ENCODE peak calls at places on chromosome 21, in nine cellular contexts. One of them, this sample, is unnamed.

GRCh38 chr21:35540950-35541632 is 492.0 kb upstream of the RUNX1 start:
- DNase-seq in A673: no peak
- DNase-seq in testis: no peak
- DNase-seq in neuronal stem cell: no peak
- DNase-seq in cardiac muscle cell: peak; percentile 26
- DNase-seq in H9: no peak
- DNase-seq in PC-3: no peak
- DNase-seq in heart right ventricle: no peak
- DNase-seq in A549: no peak
- DNase-seq in this sample: no peak

GRCh38 chr21:32921632-32922230 is 104.0 kb upstream of the OLIG2 start:
- DNase-seq in H9: peak; percentile 60
- DNase-seq in A549: no peak
- DNase-seq in heart right ventricle: no peak
- DNase-seq in A673: peak; percentile 43
- DNase-seq in testis: peak; percentile 64
- DNase-seq in neuronal stem cell: no peak
- DNase-seq in cardiac muscle cell: no peak
- DNase-seq in PC-3: peak; percentile 41
- DNase-seq in this sample: no peak

GRCh38 chr21:25457411-25457810 is 149.9 kb downstream of the MRPL39 start:
- DNase-seq in heart right ventricle: no peak
- DNase-seq in A673: peak; percentile 11
- DNase-seq in H9: no peak
- DNase-seq in PC-3: peak; percentile 77
- DNase-seq in testis: no peak
- DNase-seq in neuronal stem cell: no peak
- DNase-seq in A549: no peak
- DNase-seq in cardiac muscle cell: peak; percentile 52
- DNase-seq in this sample: peak; percentile 80

GRCh38 chr21:26732442-26733221 is 112.6 kb downstream of the ADAMTS1 start:
- DNase-seq in testis: peak; percentile 72
- DNase-seq in neuronal stem cell: peak; percentile 23
- DNase-seq in cardiac muscle cell: peak; percentile 72
- DNase-seq in A673: peak; percentile 61
- DNase-seq in PC-3: peak; percentile 64
- DNase-seq in heart right ventricle: peak; percentile 24
- DNase-seq in A549: no peak
- DNase-seq in H9: peak; percentile 73
- DNase-seq in this sample: peak; percentile 32

GRCh38 chr21:21003701-21004100 is 5.5 kb downstream of the NCAM2 start:
- DNase-seq in testis: no peak
- DNase-seq in H9: peak; percentile 34
- DNase-seq in A673: peak; percentile 88
- DNase-seq in heart right ventricle: no peak
- DNase-seq in cardiac muscle cell: peak; percentile 57
- DNase-seq in neuronal stem cell: no peak
- DNase-seq in PC-3: peak; percentile 49
- DNase-seq in A549: no peak
- DNase-seq in this sample: peak; percentile 11

GRCh38 chr21:14215971-14216621 is at the start of gene RBM11:
- DNase-seq in heart right ventricle: peak; percentile 54
- DNase-seq in PC-3: peak; percentile 68
- DNase-seq in testis: peak; percentile 93
- DNase-seq in A673: peak; percentile 96
- DNase-seq in cardiac muscle cell: peak; percentile 52
- DNase-seq in neuronal stem cell: peak; percentile 82
- DNase-seq in H9: peak; percentile 83
- DNase-seq in A549: peak; percentile 2
- DNase-seq in this sample: peak; percentile 13

GRCh38 chr21:42830456-42831455 is 48.6 kb downstream of the WDR4 start:
- DNase-seq in A673: peak; percentile 43
- DNase-seq in cardiac muscle cell: no peak
- DNase-seq in heart right ventricle: no peak
- DNase-seq in neuronal stem cell: no peak
- DNase-seq in testis: no peak
- DNase-seq in PC-3: peak; percentile 19
- DNase-seq in H9: no peak
- DNase-seq in A549: no peak
- DNase-seq in this sample: no peak

GRCh38 chr21:27275294-27275927 is 308.5 kb upstream of the ADAMTS5 start:
- DNase-seq in cardiac muscle cell: peak; percentile 78
- DNase-seq in PC-3: peak; percentile 49
- DNase-seq in A673: no peak
- DNase-seq in H9: no peak
- DNase-seq in heart right ventricle: no peak
- DNase-seq in testis: no peak
- DNase-seq in neuronal stem cell: no peak
- DNase-seq in A549: no peak
- DNase-seq in this sample: peak; percentile 55

GRCh38 chr21:45256912-45257672 is 30.6 kb downstream of the POFUT2 start:
- DNase-seq in neuronal stem cell: no peak
- DNase-seq in A673: no peak
- DNase-seq in A549: no peak
- DNase-seq in PC-3: no peak
- DNase-seq in testis: no peak
- DNase-seq in cardiac muscle cell: peak; percentile 25
- DNase-seq in heart right ventricle: no peak
- DNase-seq in H9: peak; percentile 16
- DNase-seq in this sample: no peak

GRCh38 chr21:45254557-45254930 is 33.2 kb downstream of the POFUT2 start:
- DNase-seq in PC-3: no peak
- DNase-seq in heart right ventricle: no peak
- DNase-seq in testis: no peak
- DNase-seq in A549: no peak
- DNase-seq in A673: no peak
- DNase-seq in neuronal stem cell: no peak
- DNase-seq in cardiac muscle cell: no peak
- DNase-seq in H9: no peak
- DNase-seq in this sample: no peak

GRCh38 chr21:45255381-45256020 is 32.2 kb downstream of the POFUT2 start:
- DNase-seq in A673: no peak
- DNase-seq in A549: no peak
- DNase-seq in cardiac muscle cell: no peak
- DNase-seq in testis: no peak
- DNase-seq in PC-3: peak; percentile 53
- DNase-seq in heart right ventricle: no peak
- DNase-seq in H9: peak; percentile 26
- DNase-seq in neuronal stem cell: no peak
- DNase-seq in this sample: no peak

GRCh38 chr21:45257673-45258341 is 29.9 kb downstream of the POFUT2 start:
- DNase-seq in PC-3: no peak
- DNase-seq in A549: no peak
- DNase-seq in heart right ventricle: no peak
- DNase-seq in testis: no peak
- DNase-seq in cardiac muscle cell: no peak
- DNase-seq in H9: peak; percentile 48
- DNase-seq in A673: peak; percentile 39
- DNase-seq in neuronal stem cell: no peak
- DNase-seq in this sample: no peak

GRCh38 chr21:45256021-45256911 is 31.4 kb downstream of the POFUT2 start:
- DNase-seq in cardiac muscle cell: no peak
- DNase-seq in PC-3: no peak
- DNase-seq in H9: peak; percentile 19
- DNase-seq in A673: no peak
- DNase-seq in A549: no peak
- DNase-seq in heart right ventricle: no peak
- DNase-seq in neuronal stem cell: no peak
- DNase-seq in testis: no peak
- DNase-seq in this sample: no peak
- H3K27ac ChIP-seq in cardiac muscle cell: peak overlapping the region; percentile 94
- H3K27ac ChIP-seq in PC-3: no peak overlapping the region
- H3K27ac ChIP-seq in H9: no peak overlapping the region
- H3K27ac ChIP-seq in A673: no peak overlapping the region
- H3K27ac ChIP-seq in A549: no peak overlapping the region
- H3K27ac ChIP-seq in heart right ventricle: no peak overlapping the region
- H3K27ac ChIP-seq in neuronal stem cell: no peak overlapping the region
- H3K27ac ChIP-seq in testis: no peak overlapping the region
- H3K27ac ChIP-seq in this sample: no peak overlapping the region

DNA sequence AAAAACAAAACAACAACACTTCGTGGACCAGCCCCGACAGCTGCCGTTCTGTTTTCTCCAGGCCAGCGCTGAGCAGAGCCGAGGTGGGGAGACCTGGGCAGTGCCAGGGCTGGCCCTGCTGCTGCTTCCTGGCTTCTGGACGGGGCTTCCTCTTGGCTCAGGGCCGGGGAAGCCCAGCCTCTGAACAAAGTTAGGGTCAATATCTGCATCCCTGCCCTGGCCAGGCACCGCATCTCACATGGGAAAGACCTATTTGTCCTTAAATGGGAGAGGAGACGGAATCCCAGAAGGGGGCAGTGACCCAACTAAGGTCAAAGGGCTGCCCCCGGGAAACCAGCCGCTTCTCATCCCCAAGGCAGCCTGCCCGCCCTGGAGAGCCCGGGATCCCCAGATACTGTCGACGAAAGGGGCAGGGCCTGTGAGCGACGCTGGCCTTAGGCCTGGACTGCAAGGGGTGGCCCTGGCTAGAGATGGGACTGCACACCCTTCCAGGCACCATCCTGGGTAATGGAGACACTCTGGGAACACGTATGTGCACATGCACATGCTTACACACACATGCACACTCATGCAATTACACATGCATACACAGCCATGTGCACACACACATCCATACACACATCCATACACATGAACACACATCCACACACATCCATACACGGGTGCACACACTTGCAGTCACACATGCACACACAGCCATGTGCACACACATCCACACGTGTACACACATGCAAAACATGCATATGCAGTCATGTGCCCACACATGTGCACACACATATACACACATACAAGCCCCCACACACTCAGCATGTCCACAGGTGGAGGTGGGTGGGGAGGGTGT is 22.1 kb upstream of the POFUT2 start:
- DNase-seq in cardiac muscle cell: no peak
- DNase-seq in heart right ventricle: peak; percentile 35
- DNase-seq in PC-3: no peak
- DNase-seq in A549: no peak
- DNase-seq in A673: no peak
- DNase-seq in testis: no peak
- DNase-seq in neuronal stem cell: no peak
- DNase-seq in H9: no peak
- DNase-seq in this sample: no peak
- H3K27ac ChIP-seq in cardiac muscle cell: no peak overlapping the region
- H3K27ac ChIP-seq in heart right ventricle: peak overlapping the region; percentile 31
- H3K27ac ChIP-seq in PC-3: no peak overlapping the region
- H3K27ac ChIP-seq in A549: peak overlapping the region; percentile 69
- H3K27ac ChIP-seq in A673: no peak overlapping the region
- H3K27ac ChIP-seq in testis: peak overlapping the region; percentile 65
- H3K27ac ChIP-seq in neuronal stem cell: no peak overlapping the region
- H3K27ac ChIP-seq in H9: no peak overlapping the region
- H3K27ac ChIP-seq in this sample: no peak overlapping the region

GRCh38 chr21:45534591-45535331 is 7.5 kb downstream of the SLC19A1 start:
- DNase-seq in PC-3: no peak
- DNase-seq in cardiac muscle cell: peak; percentile 38
- DNase-seq in A549: no peak
- DNase-seq in A673: no peak
- DNase-seq in heart right ventricle: peak; percentile 81
- DNase-seq in neuronal stem cell: no peak
- DNase-seq in testis: peak; percentile 41
- DNase-seq in H9: no peak
- DNase-seq in this sample: no peak

GRCh38 chr21:45533731-45534571 is 8.3 kb downstream of the SLC19A1 start:
- DNase-seq in PC-3: no peak
- DNase-seq in neuronal stem cell: no peak
- DNase-seq in A549: no peak
- DNase-seq in A673: no peak
- DNase-seq in cardiac muscle cell: no peak
- DNase-seq in testis: no peak
- DNase-seq in H9: no peak
- DNase-seq in heart right ventricle: peak; percentile 35
- DNase-seq in this sample: no peak

GRCh38 chr21:45535341-45536081 is 6.7 kb downstream of the SLC19A1 start:
- DNase-seq in A673: no peak
- DNase-seq in heart right ventricle: peak; percentile 13
- DNase-seq in A549: no peak
- DNase-seq in neuronal stem cell: no peak
- DNase-seq in testis: no peak
- DNase-seq in H9: no peak
- DNase-seq in PC-3: no peak
- DNase-seq in cardiac muscle cell: no peak
- DNase-seq in this sample: no peak

GRCh38 chr21:45531393-45532215 is 10.6 kb downstream of the SLC19A1 start:
- DNase-seq in cardiac muscle cell: no peak
- DNase-seq in heart right ventricle: peak; percentile 14
- DNase-seq in neuronal stem cell: no peak
- DNase-seq in A549: no peak
- DNase-seq in PC-3: no peak
- DNase-seq in H9: no peak
- DNase-seq in testis: no peak
- DNase-seq in A673: no peak
- DNase-seq in this sample: no peak

DNA sequence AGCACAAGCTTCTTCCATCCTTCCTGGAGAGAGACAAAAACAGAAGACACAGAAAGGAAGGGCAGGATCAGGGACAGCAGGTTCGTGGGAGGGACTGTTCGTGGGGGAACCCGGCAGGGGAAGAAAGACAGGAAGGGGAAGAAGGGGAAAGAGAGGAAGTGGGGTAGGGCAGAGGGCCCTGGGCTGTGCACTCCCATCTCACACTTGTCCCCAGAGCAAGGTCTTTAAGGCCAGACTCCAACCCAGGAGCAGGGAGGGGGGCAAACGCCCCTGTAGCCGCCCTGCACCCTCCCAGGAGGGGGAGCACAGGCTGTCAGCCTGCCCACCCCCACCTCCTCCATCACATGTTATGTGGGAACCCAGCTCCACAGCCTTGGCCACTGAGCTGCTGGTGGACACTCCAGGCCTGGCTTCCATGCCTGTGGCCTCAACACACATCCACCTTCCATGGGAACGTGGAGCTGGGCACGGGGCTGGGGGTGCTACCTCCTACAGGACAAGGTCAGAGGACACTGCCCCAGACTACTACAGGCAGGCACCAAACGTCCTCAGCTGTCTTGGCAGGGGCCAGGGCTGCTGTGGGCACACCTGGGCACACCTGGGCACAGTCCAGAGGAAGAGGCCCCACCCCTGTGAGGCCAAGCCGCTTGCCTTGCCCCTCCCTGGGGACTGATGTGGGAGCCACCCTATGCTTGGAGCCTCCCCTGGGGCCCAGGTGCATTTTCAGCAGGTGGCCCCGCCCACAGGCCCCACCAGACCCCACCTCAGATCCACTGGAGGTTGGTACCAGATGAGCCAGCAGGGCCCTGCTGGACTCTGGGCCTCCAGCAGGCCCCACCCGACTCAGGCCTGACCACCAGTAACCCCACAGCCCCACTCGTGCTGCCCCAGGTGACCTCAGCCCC is 9.2 kb downstream of the SLC19A1 start:
- DNase-seq in cardiac muscle cell: no peak
- DNase-seq in A673: no peak
- DNase-seq in H9: no peak
- DNase-seq in A549: no peak
- DNase-seq in neuronal stem cell: no peak
- DNase-seq in testis: no peak
- DNase-seq in heart right ventricle: no peak
- DNase-seq in PC-3: no peak
- DNase-seq in this sample: no peak
- H3K27ac ChIP-seq in cardiac muscle cell: peak overlapping the region; percentile 69
- H3K27ac ChIP-seq in A673: no peak overlapping the region
- H3K27ac ChIP-seq in H9: no peak overlapping the region
- H3K27ac ChIP-seq in A549: no peak overlapping the region
- H3K27ac ChIP-seq in neuronal stem cell: no peak overlapping the region
- H3K27ac ChIP-seq in testis: no peak overlapping the region
- H3K27ac ChIP-seq in heart right ventricle: no peak overlapping the region
- H3K27ac ChIP-seq in PC-3: no peak overlapping the region
- H3K27ac ChIP-seq in this sample: no peak overlapping the region

GRCh38 chr21:39660191-39660590 is 47.5 kb downstream of the B3GALT5 start:
- DNase-seq in testis: no peak
- DNase-seq in H9: no peak
- DNase-seq in A673: no peak
- DNase-seq in neuronal stem cell: no peak
- DNase-seq in A549: no peak
- DNase-seq in heart right ventricle: peak; percentile 23
- DNase-seq in PC-3: peak; percentile 25
- DNase-seq in cardiac muscle cell: peak; percentile 27
- DNase-seq in this sample: peak; percentile 11
- H3K27ac ChIP-seq in testis: no peak overlapping the region
- H3K27ac ChIP-seq in H9: no peak overlapping the region
- H3K27ac ChIP-seq in A673: no peak overlapping the region
- H3K27ac ChIP-seq in neuronal stem cell: no peak overlapping the region
- H3K27ac ChIP-seq in A549: peak overlapping the region; percentile 76
- H3K27ac ChIP-seq in heart right ventricle: no peak overlapping the region
- H3K27ac ChIP-seq in PC-3: no peak overlapping the region
- H3K27ac ChIP-seq in cardiac muscle cell: no peak overlapping the region
- H3K27ac ChIP-seq in this sample: no peak overlapping the region